ENCODE peak calls at places on chromosomes 7 and 10, in nine cellular contexts. E, Y, V, X, P, L, W, D and A are unnamed samples.

GRCh38 chr7:32298403-32299132 is 191.6 kb downstream of the LSM5 start:
- DNase-seq in E (no peak), Y (peak; percentile 44), V (no peak), X (no peak), P (no peak), L (no peak), W (no peak), D (peak; percentile 29), A (no peak)

GRCh38 chr7:41374150-41374848 is 328.6 kb downstream of the INHBA start:
- DNase-seq in E (no peak), Y (no peak), V (no peak), X (no peak), P (no peak), L (no peak), W (no peak), D (no peak), A (no peak)

GRCh38 chr10:112721080-112721698 is 228.9 kb upstream of the TCF7L2 start:
- DNase-seq in E (no peak), Y (peak; percentile 60), V (no peak), X (no peak), P (no peak), L (no peak), W (no peak), D (no peak), A (no peak)

GRCh38 chr10:46046261-46046660 is at the start of gene MSMB:
- DNase-seq in E (no peak), Y (no peak), V (no peak), X (no peak), P (no peak), L (no peak), W (no peak), D (no peak), A (no peak)

GRCh38 chr7:22718200-22718711 is 8.7 kb upstream of the IL6 start:
- DNase-seq in E (no peak), Y (no peak), V (no peak), X (no peak), P (no peak), L (no peak), W (no peak), D (no peak), A (no peak)

GRCh38 chr10:93757766-93758509 is at the start of gene LGI1:
- DNase-seq in E (no peak), Y (no peak), V (no peak), X (no peak), P (no peak), L (no peak), W (no peak), D (no peak), A (no peak)

GRCh38 chr10:103781329-103782061 is 73.9 kb downstream of the SH3PXD2A start:
- DNase-seq in E (no peak), Y (no peak), V (no peak), X (peak; percentile 67), P (no peak), L (no peak), W (no peak), D (no peak), A (no peak)

GRCh38 chr7:90749774-90750173 is 153.7 kb downstream of the CDK14 start:
- DNase-seq in E (no peak), Y (peak; percentile 33), V (no peak), X (no peak), P (peak; percentile 51), L (no peak), W (no peak), D (no peak), A (no peak)

GRCh38 chr10:93071177-93071472 is 2.6 kb upstream of the CYP26A1 start:
- DNase-seq in E (no peak), Y (no peak), V (no peak), X (no peak), P (no peak), L (no peak), W (no peak), D (no peak), A (no peak)

GRCh38 chr10:79056736-79057391 is 11.9 kb upstream of the ZMIZ1 start:
- DNase-seq in E (no peak), Y (peak; percentile 68), V (peak; percentile 35), X (no peak), P (peak; percentile 35), L (no peak), W (no peak), D (peak; percentile 7), A (no peak)

GRCh38 chr7:1662767-1663166 is 7.3 kb upstream of the ELFN1 start:
- DNase-seq in E (no peak), Y (peak; percentile 34), V (peak; percentile 16), X (no peak), P (peak; percentile 23), L (no peak), W (no peak), D (peak; percentile 11), A (no peak)

GRCh38 chr10:55631071-55631654 is 729.9 kb downstream of the ZWINT start:
- DNase-seq in E (no peak), Y (peak; percentile 68), V (peak; percentile 55), X (peak; percentile 31), P (no peak), L (no peak), W (no peak), D (peak; percentile 76), A (no peak)

GRCh38 chr7:45939574-45939973 is 18.5 kb upstream of the IGFBP3 start:
- DNase-seq in E (no peak), Y (no peak), V (no peak), X (no peak), P (no peak), L (no peak), W (no peak), D (no peak), A (no peak)

GRCh38 chr7:17608114-17608833 is 309.8 kb downstream of the AHR start:
- DNase-seq in E (no peak), Y (no peak), V (no peak), X (no peak), P (no peak), L (no peak), W (no peak), D (no peak), A (no peak)

GRCh38 chr10:97726636-97727178 is 10.2 kb upstream of the ZFYVE27 start:
- DNase-seq in E (no peak), Y (peak; percentile 63), V (no peak), X (peak; percentile 66), P (peak; percentile 49), L (no peak), W (no peak), D (no peak), A (no peak)

GRCh38 chr7:102912742-102913141 is at the start of gene LRRC17:
- DNase-seq in E (no peak), Y (peak; percentile 56), V (no peak), X (no peak), P (no peak), L (no peak), W (no peak), D (peak; percentile 23), A (peak; percentile 1)

GRCh38 chr7:29471444-29472138 is 92.0 kb upstream of the PRR15 start:
- DNase-seq in E (no peak), Y (no peak), V (no peak), X (peak; percentile 77), P (peak; percentile 59), L (no peak), W (no peak), D (no peak), A (no peak)

GRCh38 chr10:87000491-87000890 is 19.6 kb upstream of the FAM25A start:
- DNase-seq in E (no peak), Y (no peak), V (no peak), X (no peak), P (no peak), L (no peak), W (no peak), D (no peak), A (no peak)

GRCh38 chr7:30926323-30926722 is 14.7 kb downstream of the AQP1 start:
- DNase-seq in E (no peak), Y (no peak), V (peak; percentile 41), X (no peak), P (no peak), L (no peak), W (no peak), D (peak; percentile 21), A (no peak)

GRCh38 chr7:1535100-1535458 is 4.6 kb downstream of the MAFK start:
- DNase-seq in E (no peak), Y (no peak), V (no peak), X (no peak), P (no peak), L (no peak), W (no peak), D (no peak), A (no peak)

GRCh38 chr7:128672927-128673517 is 930 bp downstream of the GARIN1A start:
- DNase-seq in E (no peak), Y (peak; percentile 68), V (no peak), X (no peak), P (no peak), L (no peak), W (no peak), D (no peak), A (peak; percentile 3)

GRCh38 chr7:150335774-150336112 is 5.7 kb downstream of the RARRES2 start:
- DNase-seq in E (no peak), Y (no peak), V (peak; percentile 84), X (no peak), P (no peak), L (no peak), W (no peak), D (no peak), A (no peak)